ENCODE peak calls at places on chromosomes 2 and 18, in five cellular contexts. X, B, U, D and N are unnamed samples. For H3K36me3, the result is how much of the 10 kb centered on the place peaks cover.

GRCh38 chr18:24270937-24271380 is 126.7 kb downstream of the OSBPL1A start:
- DNase-seq in D (no peak), B (no peak), U (no peak), X (no peak), N (no peak)

GRCh38 chr2:85064927-85065630 is 68.1 kb upstream of the TCF7L1 start:
- DNase-seq in D (no peak), U (no peak), X (no peak), B (no peak), N (no peak)

GRCh38 chr2:19949071-19949470 is 40.8 kb downstream of the WDR35 start:
- DNase-seq in U (no peak), B (no peak), D (no peak), X (no peak), N (no peak)

GRCh38 chr2:47226124-47227040 is 71.3 kb upstream of the STPG4 start:
- DNase-seq in U (no peak), B (no peak), X (no peak), D (no peak), N (no peak)

GRCh38 chr2:73901143-73901542 is 8.3 kb downstream of the ACTG2 start:
- DNase-seq in X (no peak), U (peak), B (no peak), D (no peak), N (no peak)

GRCh38 chr2:181781082-181781786 is 100.9 kb upstream of the NEUROD1 start:
- DNase-seq in U (no peak), X (no peak), D (no peak), B (no peak), N (no peak)

GRCh38 chr18:26164571-26164970 is 30.9 kb downstream of the PSMA8 start:
- DNase-seq in D (no peak), X (no peak), B (no peak), U (no peak), N (no peak)

GRCh38 chr2:131154071-131154531 is 49.0 kb downstream of the PLEKHB2 start:
- DNase-seq in U (no peak), B (no peak), D (peak), X (peak), N (peak)

GRCh38 chr2:241926541-241927311 is 57.2 kb downstream of the RTP5 start:
- DNase-seq in D (no peak), B (no peak), U (no peak), X (no peak), N (peak)

GRCh38 chr2:157784169-157784822 is 91.8 kb downstream of the ACVR1 start:
- DNase-seq in U (peak), B (peak), X (peak), D (no peak), N (peak)

GRCh38 chr2:26224095-26224494 is 20.3 kb downstream of the HADHA start:
- DNase-seq in D (no peak), X (no peak), U (no peak), B (no peak), N (no peak)
- H3K36me3 ChIP-seq in D (under half), X (half or more), U (under half), B (half or more), N (under half)

GRCh38 chr18:44678725-44679055 is 2.0 kb upstream of the SETBP1 start:
- DNase-seq in X (no peak), U (no peak), B (no peak), D (no peak), N (no peak)

GRCh38 chr18:44677933-44678332 is 2.8 kb upstream of the SETBP1 start:
- DNase-seq in X (no peak), U (no peak), D (no peak), B (no peak), N (no peak)

GRCh38 chr18:44680271-44681038 is at the start of gene SETBP1:
- DNase-seq in D (peak), X (peak), U (peak), B (peak), N (no peak)

GRCh38 chr18:44679912-44680270 is 797 bp upstream of the SETBP1 start:
- DNase-seq in B (peak), U (peak), X (peak), D (peak), N (no peak)

DNA sequence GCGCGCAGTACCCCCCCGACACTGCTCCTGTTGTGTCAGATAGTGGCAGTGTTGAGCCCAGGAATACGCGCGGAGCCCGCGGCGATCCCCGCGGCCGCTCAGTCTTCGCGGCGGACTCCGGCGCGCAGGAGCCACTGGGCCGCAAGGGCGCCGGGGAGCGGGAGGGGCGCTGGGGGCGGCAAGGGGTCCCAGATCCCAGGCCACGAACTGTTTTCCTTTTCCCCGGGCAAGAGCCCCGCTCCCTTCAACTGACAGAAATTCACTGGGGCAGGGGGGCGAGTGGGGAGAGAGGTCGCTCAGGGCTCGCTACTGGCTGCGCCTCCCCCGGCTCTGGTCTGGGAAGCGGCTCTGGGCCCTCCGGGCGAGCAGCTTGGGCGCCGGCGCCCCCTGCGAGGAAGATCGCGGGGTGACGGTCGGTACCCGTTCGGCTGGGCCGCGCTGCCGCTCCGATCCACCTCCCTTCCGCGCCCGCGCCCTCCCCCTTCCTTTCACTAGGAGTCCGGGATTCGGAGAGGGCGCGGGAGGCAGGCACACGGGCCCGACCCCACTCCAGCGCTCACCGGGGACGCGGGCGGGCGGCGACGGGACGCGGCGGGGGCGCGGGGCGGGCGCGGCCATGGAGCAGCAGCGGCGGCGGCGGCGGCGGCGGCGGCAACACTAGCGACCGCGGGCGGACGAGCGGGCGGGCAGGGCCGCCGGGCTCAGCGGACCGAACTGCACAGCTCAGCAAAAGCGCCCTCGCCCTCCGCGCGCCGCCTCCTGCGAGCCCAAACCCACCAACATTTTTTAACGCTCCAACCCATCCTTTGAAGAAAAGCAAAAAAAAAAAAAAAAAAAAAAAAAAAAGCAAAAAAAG is 1.4 kb upstream of the SETBP1 start:
- DNase-seq in U (peak), D (peak), X (peak), B (peak), N (peak)
- TF ChIP-seq CTCF in U (peak), D (peak), X (peak), B (peak), N (peak)

GRCh38 chr2:57862727-57863126 is 183.9 kb upstream of the VRK2 start:
- DNase-seq in B (no peak), D (no peak), X (no peak), U (no peak), N (no peak)
- H3K4me3 ChIP-seq in B (no peak), D (no peak), X (no peak), U (no peak), N (no peak)

DNA sequence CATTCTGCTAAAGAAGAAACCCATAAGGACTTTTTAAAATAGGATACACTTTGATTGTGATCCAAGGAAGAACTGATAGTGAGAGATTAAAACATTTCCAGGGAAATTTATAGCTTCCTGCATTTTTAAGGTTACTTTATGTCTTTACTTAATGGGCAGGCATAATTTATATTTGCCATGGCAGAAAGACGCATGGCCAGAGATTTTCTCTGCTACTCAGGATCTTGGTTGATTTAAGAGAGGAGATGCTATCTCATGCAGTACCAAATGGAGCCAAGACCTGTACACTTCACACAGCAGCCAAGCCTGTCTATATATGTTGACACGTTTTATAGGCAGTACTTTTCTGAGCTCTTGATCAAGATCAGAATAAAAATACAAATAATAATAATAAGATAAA is 60.9 kb upstream of the NT5C1B start:
- DNase-seq in X (no peak), B (no peak), D (no peak), U (no peak), N (no peak)
- H3K36me3 ChIP-seq in X (under half), B (under half), D (under half), U (under half), N (under half)

GRCh38 chr2:159775006-159775405 is 23.0 kb downstream of the CD302 start:
- DNase-seq in B (no peak), X (no peak), U (no peak), D (no peak), N (no peak)
- TF ChIP-seq CTCF in B (no peak), X (no peak), U (no peak), D (no peak), N (no peak)

DNA sequence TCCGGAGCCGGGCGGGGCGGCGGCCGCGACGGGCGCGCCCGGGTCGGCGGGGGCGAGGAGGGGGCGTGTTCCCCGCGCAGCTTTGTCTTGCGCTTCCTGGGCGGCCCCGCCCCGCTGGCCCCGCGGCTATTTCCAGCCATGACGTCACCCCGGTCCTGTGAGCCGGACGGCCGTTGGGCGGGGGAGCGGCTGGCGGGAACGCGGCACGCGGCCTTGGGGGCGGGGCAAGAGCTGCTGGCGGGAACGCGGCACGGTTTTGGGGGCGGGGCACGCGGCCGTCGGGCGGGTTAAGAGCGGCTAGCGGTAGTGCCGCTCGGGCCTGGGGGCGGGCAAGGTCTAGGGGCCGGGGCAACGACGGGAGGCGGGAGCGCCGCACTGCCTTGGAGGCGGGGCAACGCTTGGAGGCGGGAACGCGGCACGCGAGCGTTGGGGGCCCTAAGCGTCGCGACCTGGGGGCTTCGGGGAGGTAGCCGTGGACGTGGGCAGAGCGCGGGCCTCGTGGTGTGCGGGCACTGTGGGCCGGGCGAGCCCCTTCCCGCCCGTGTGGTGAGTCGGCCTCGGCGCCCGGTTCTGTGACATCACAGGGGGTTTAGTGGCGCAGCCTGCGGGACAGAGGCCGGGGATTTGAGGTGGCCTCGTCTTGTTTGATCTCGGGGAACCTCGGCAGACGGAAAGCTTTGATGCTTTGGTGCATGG is 704 bp downstream of the KLF11 start:
- DNase-seq in B (peak), U (peak), D (peak), X (peak), N (no peak)
- H3K4me3 ChIP-seq in B (peak), U (peak), D (peak), X (peak), N (peak)

DNA sequence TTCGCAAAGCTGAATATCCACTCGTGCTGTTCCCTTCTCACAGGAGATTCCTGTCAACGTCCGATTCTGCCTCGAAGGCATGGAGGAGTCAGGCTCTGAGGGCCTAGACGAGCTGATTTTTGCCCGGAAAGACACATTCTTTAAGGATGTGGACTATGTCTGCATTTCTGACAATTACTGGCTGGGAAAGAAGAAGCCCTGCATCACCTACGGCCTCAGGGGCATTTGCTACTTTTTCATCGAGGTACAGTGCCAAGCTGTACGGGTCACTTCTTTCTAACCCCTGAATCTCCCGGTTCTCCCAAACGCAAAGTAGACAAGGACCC is 14.6 kb downstream of the CNDP2 start:
- DNase-seq in D (no peak), X (no peak), U (peak), B (no peak), N (no peak)
- H3K36me3 ChIP-seq in D (under half), X (half or more), U (half or more), B (half or more), N (under half)

GRCh38 chr2:54557211-54557600 is 101.1 kb downstream of the SPTBN1 start:
- DNase-seq in D (no peak), X (no peak), U (no peak), B (no peak), N (no peak)

GRCh38 chr2:54558976-54559410 is 102.9 kb downstream of the SPTBN1 start:
- DNase-seq in U (no peak), X (peak), D (no peak), B (no peak), N (no peak)

GRCh38 chr2:54558188-54558975 is 102.3 kb downstream of the SPTBN1 start:
- DNase-seq in X (peak), B (peak), U (peak), D (peak), N (no peak)

GRCh38 chr2:54556659-54557121 is 100.6 kb downstream of the SPTBN1 start:
- DNase-seq in U (no peak), X (no peak), B (peak), D (no peak), N (no peak)

DNA sequence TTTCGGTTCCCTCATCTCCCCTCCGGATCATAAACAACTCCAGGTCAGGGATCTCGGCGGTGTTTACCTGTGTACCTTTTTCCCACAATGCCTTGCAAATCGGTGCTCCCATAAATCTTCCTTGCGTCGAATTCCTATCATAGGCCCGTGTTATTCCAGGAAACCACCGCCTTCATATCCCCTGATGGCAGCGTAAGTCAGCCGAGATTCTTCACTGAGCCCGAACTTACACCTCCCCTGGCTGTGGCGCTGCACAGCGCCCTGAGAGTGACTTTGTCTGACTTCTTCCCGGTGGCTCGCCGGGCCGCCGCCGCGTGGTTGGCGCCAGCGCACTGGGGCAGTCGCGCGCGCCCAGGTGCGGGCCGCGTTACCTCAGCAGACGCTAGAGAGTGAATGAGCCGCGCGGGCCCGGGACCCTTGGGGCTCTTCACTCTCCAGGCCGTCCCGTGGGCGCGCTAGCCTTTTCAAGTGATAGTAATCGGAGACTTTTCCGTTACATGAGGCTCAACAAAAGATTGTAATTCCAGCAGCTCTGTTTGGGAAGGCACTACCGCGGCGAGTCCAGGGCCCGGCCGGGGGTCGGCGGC is 101.6 kb downstream of the SPTBN1 start:
- DNase-seq in D (peak), X (peak), U (peak), B (peak), N (no peak)
- TF ChIP-seq CTCF in D (no peak), X (no peak), U (no peak), B (no peak), N (no peak)